ENCODE peak calls at places on chromosome 7, in eight cellular contexts. W is fibroblast of lung, S is PC-3, X is sigmoid colon, D is body of pancreas, M is GM23248, O is heart left ventricle, J is upper lobe of right lung. B is an unnamed sample.
A peak's percentile ranks its signal among the peaks of the same experiment; 100 is the strongest.

GRCh38 chr7:150448789-150449147 is 1.7 kb upstream of the GIMAP8 start:
- DNase-seq in O (peak; percentile 85), M (peak; percentile 74), S (peak; percentile 75), X (peak; percentile 80), D (peak; percentile 81), W (peak; percentile 52), J (peak; percentile 86), B (peak; percentile 78)

GRCh38 chr7:120486164-120486563 is 213.2 kb downstream of the KCND2 start:
- DNase-seq in S (peak; percentile 49), J (no peak), D (no peak), W (no peak), M (no peak), X (no peak), O (no peak), B (no peak)

GRCh38 chr7:25054849-25055248 is 70.2 kb downstream of the CYCS start:
- DNase-seq in S (no peak), D (no peak), M (no peak), X (no peak), J (no peak), O (no peak), W (no peak), B (no peak)

GRCh38 chr7:157484411-157485081 is 147.7 kb downstream of the DNAJB6 start:
- DNase-seq in O (no peak), M (no peak), W (no peak), S (no peak), D (no peak), X (peak; percentile 48), J (no peak), B (no peak)

GRCh38 chr7:16542401-16542800 is 15.8 kb downstream of the LRRC72 start:
- DNase-seq in J (no peak), D (no peak), O (no peak), X (no peak), S (no peak), M (no peak), W (no peak), B (no peak)

GRCh38 chr7:155252388-155252957 is 45.2 kb upstream of the INSIG1 start:
- DNase-seq in J (no peak), O (no peak), S (peak; percentile 29), D (peak; percentile 28), X (no peak), W (peak; percentile 77), M (peak; percentile 57), B (no peak)

GRCh38 chr7:148501707-148502139 is 88.8 kb upstream of the C7orf33 start:
- DNase-seq in X (no peak), O (no peak), M (peak; percentile 22), J (no peak), W (no peak), S (peak; percentile 5), D (peak; percentile 4), B (no peak)

GRCh38 chr7:34156336-34156735 is 251.0 kb downstream of the BMPER start:
- DNase-seq in W (no peak), M (peak; percentile 72), O (no peak), S (no peak), X (no peak), D (no peak), J (no peak), B (no peak)

GRCh38 chr7:42340462-42340861 is 103.5 kb upstream of the GLI3 start:
- DNase-seq in S (no peak), J (no peak), X (no peak), W (peak; percentile 23), M (no peak), O (no peak), D (peak; percentile 4), B (no peak)

GRCh38 chr7:42457663-42458062 is 220.7 kb upstream of the GLI3 start:
- DNase-seq in O (no peak), S (no peak), M (no peak), X (no peak), W (no peak), D (no peak), J (no peak), B (no peak)

GRCh38 chr7:132354527-132354926 is 221.7 kb downstream of the PLXNA4 start:
- DNase-seq in S (no peak), M (no peak), O (no peak), X (no peak), W (no peak), J (no peak), D (no peak), B (no peak)
- H3K4me1 ChIP-seq in S (peaks cover 8% of the 10 kb centered on the region), M (no peaks in the 10 kb centered on the region), O (peaks cover 18% of the 10 kb centered on the region), X (no peaks in the 10 kb centered on the region), W (peaks cover 3% of the 10 kb centered on the region), J (no peaks in the 10 kb centered on the region), D (no peaks in the 10 kb centered on the region), B (no peaks in the 10 kb centered on the region)

GRCh38 chr7:71442492-71443196 is 310.7 kb downstream of the GALNT17 start:
- DNase-seq in X (no peak), D (no peak), M (no peak), W (no peak), J (no peak), O (no peak), S (no peak), B (no peak)
- H3K4me3 ChIP-seq in X (no peak overlapping the region), D (no peak overlapping the region), M (no peak overlapping the region), W (no peak overlapping the region), J (no peak overlapping the region), O (no peak overlapping the region), S (no peak overlapping the region), B (no peak overlapping the region)

GRCh38 chr7:2000801-2001321 is 231.9 kb downstream of the MAD1L1 start:
- DNase-seq in X (no peak), J (peak; percentile 61), D (no peak), M (no peak), O (no peak), S (no peak), W (no peak), B (no peak)

GRCh38 chr7:1998146-1998545 is 234.6 kb downstream of the MAD1L1 start:
- DNase-seq in D (no peak), S (no peak), X (no peak), M (no peak), W (no peak), O (no peak), J (no peak), B (no peak)

GRCh38 chr7:2001601-2002442 is 230.9 kb downstream of the MAD1L1 start:
- DNase-seq in J (peak; percentile 56), S (no peak), M (no peak), X (peak; percentile 55), D (no peak), W (no peak), O (no peak), B (peak; percentile 63)

GRCh38 chr7:1999278-1999984 is 233.3 kb downstream of the MAD1L1 start:
- DNase-seq in J (no peak), M (no peak), W (no peak), D (no peak), S (no peak), O (no peak), X (no peak), B (no peak)

DNA sequence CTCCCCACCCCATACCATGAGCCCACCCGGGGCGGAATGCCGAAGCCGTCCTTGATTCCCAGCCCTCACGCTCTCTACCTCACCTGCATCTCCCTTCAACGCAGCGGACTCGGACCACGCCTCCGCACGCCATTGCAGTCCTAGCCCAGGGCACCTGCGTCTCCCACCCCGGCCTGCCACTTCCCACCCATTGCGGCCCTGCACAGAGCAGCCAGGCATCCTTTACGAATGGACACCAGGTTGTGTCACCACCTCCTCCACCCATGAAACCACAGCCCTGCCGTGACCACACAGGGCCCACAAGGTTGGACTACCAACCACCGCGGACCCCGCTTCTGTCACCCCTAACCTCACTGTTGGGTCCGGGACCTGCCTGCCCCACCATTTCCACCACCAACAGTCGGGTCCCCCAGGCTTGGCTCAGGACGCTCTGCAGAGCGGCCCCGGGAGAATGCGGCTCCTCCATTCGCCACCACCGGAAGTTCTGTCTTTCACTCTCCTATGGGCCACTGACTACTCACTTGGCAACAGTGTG is 232.5 kb downstream of the MAD1L1 start:
- DNase-seq in W (no peak), J (no peak), O (no peak), X (no peak), D (no peak), M (no peak), S (no peak), B (no peak)
- H3K27ac ChIP-seq in W (no peak overlapping the region), J (no peak overlapping the region), O (no peak overlapping the region), X (no peak overlapping the region), D (no peak overlapping the region), M (no peak overlapping the region), S (no peak overlapping the region), B (no peak overlapping the region)

GRCh38 chr7:127904706-127905056 is 126.6 kb downstream of the LRRC4 start:
- DNase-seq in W (no peak), J (no peak), S (no peak), M (peak; percentile 65), O (no peak), D (no peak), X (no peak), B (no peak)
- H3K4me1 ChIP-seq in W (no peaks in the 10 kb centered on the region), J (peaks cover 25% of the 10 kb centered on the region), S (peaks cover 11% of the 10 kb centered on the region), M (peaks cover 32% of the 10 kb centered on the region), O (peaks cover 14% of the 10 kb centered on the region), D (peaks cover 64% of the 10 kb centered on the region), X (peaks cover 30% of the 10 kb centered on the region), B (peaks cover 12% of the 10 kb centered on the region)